ENCODE peak calls at places on chromosomes 13 and 19, in seven cellular contexts. One of them, this sample, is unnamed.

GRCh38 chr13:30851697-30852096 is 54.4 kb upstream of the MEDAG start:
- DNase-seq in SK-N-SH: no peak
- DNase-seq in transverse colon: no peak
- DNase-seq in spleen: no peak
- DNase-seq in fibroblast of lung: no peak
- DNase-seq in stomach: no peak
- DNase-seq in left ventricle myocardium inferior: no peak
- DNase-seq in this sample: no peak

GRCh38 chr19:48794291-48794690 is 16.5 kb downstream of the BCAT2 start:
- DNase-seq in SK-N-SH: no peak
- DNase-seq in transverse colon: no peak
- DNase-seq in spleen: no peak
- DNase-seq in fibroblast of lung: no peak
- DNase-seq in stomach: no peak
- DNase-seq in left ventricle myocardium inferior: no peak
- DNase-seq in this sample: no peak

GRCh38 chr19:2187164-2187563 is 23.4 kb downstream of the DOT1L start:
- DNase-seq in SK-N-SH: no peak
- DNase-seq in transverse colon: no peak
- DNase-seq in spleen: no peak
- DNase-seq in fibroblast of lung: no peak
- DNase-seq in stomach: no peak
- DNase-seq in left ventricle myocardium inferior: no peak
- DNase-seq in this sample: no peak

GRCh38 chr19:330503-330902 is 14.1 kb downstream of the MIER2 start:
- DNase-seq in SK-N-SH: no peak
- DNase-seq in transverse colon: no peak
- DNase-seq in spleen: no peak
- DNase-seq in fibroblast of lung: no peak
- DNase-seq in stomach: no peak
- DNase-seq in left ventricle myocardium inferior: no peak
- DNase-seq in this sample: no peak

GRCh38 chr13:46686171-46686570 is 110.8 kb downstream of the ESD start:
- DNase-seq in SK-N-SH: no peak
- DNase-seq in transverse colon: no peak
- DNase-seq in spleen: no peak
- DNase-seq in fibroblast of lung: no peak
- DNase-seq in stomach: no peak
- DNase-seq in left ventricle myocardium inferior: no peak
- DNase-seq in this sample: no peak

GRCh38 chr19:16470541-16470910 is 1.2 kb downstream of the EPS15L1 start:
- DNase-seq in SK-N-SH: no peak
- DNase-seq in transverse colon: no peak
- DNase-seq in spleen: no peak
- DNase-seq in fibroblast of lung: peak; percentile 24
- DNase-seq in stomach: no peak
- DNase-seq in left ventricle myocardium inferior: no peak
- DNase-seq in this sample: no peak

GRCh38 chr19:49807174-49807830 is 5.8 kb downstream of the FUZ start:
- DNase-seq in SK-N-SH: no peak
- DNase-seq in transverse colon: no peak
- DNase-seq in spleen: no peak
- DNase-seq in fibroblast of lung: no peak
- DNase-seq in stomach: no peak
- DNase-seq in left ventricle myocardium inferior: no peak
- DNase-seq in this sample: no peak

GRCh38 chr13:108349269-108349668 is 79.8 kb downstream of the TNFSF13B start:
- DNase-seq in SK-N-SH: no peak
- DNase-seq in transverse colon: no peak
- DNase-seq in spleen: no peak
- DNase-seq in fibroblast of lung: no peak
- DNase-seq in stomach: no peak
- DNase-seq in left ventricle myocardium inferior: no peak
- DNase-seq in this sample: no peak

GRCh38 chr19:45814851-45815481 is at the start of gene RSPH6A:
- DNase-seq in SK-N-SH: no peak
- DNase-seq in transverse colon: no peak
- DNase-seq in spleen: no peak
- DNase-seq in fibroblast of lung: no peak
- DNase-seq in stomach: no peak
- DNase-seq in left ventricle myocardium inferior: no peak
- DNase-seq in this sample: no peak

GRCh38 chr13:79724348-79725103 is 243.6 kb downstream of the NDFIP2 start:
- DNase-seq in SK-N-SH: no peak
- DNase-seq in transverse colon: peak; percentile 32
- DNase-seq in spleen: no peak
- DNase-seq in fibroblast of lung: peak; percentile 62
- DNase-seq in stomach: no peak
- DNase-seq in left ventricle myocardium inferior: no peak
- DNase-seq in this sample: no peak

GRCh38 chr19:12834976-12835757 is 788 bp upstream of the RTBDN start:
- DNase-seq in SK-N-SH: peak; percentile 85
- DNase-seq in transverse colon: peak; percentile 35
- DNase-seq in spleen: no peak
- DNase-seq in fibroblast of lung: no peak
- DNase-seq in stomach: peak; percentile 40
- DNase-seq in left ventricle myocardium inferior: no peak
- DNase-seq in this sample: no peak

GRCh38 chr19:2767688-2768087 is 15.4 kb downstream of the SGTA start:
- DNase-seq in SK-N-SH: no peak
- DNase-seq in transverse colon: no peak
- DNase-seq in spleen: peak; percentile 53
- DNase-seq in fibroblast of lung: no peak
- DNase-seq in stomach: no peak
- DNase-seq in left ventricle myocardium inferior: no peak
- DNase-seq in this sample: no peak

GRCh38 chr19:32998722-32999121 is 26.7 kb downstream of the FAAP24 start:
- DNase-seq in SK-N-SH: no peak
- DNase-seq in transverse colon: no peak
- DNase-seq in spleen: no peak
- DNase-seq in fibroblast of lung: no peak
- DNase-seq in stomach: no peak
- DNase-seq in left ventricle myocardium inferior: no peak
- DNase-seq in this sample: no peak

GRCh38 chr13:51355217-51355616 is 15.7 kb downstream of the SERPINE3 start:
- DNase-seq in SK-N-SH: no peak
- DNase-seq in transverse colon: no peak
- DNase-seq in spleen: no peak
- DNase-seq in fibroblast of lung: no peak
- DNase-seq in stomach: no peak
- DNase-seq in left ventricle myocardium inferior: no peak
- DNase-seq in this sample: no peak

GRCh38 chr19:14689598-14690503 is at the start of gene ZNF333:
- DNase-seq in SK-N-SH: peak; percentile 99
- DNase-seq in transverse colon: peak; percentile 99
- DNase-seq in spleen: peak; percentile 99
- DNase-seq in fibroblast of lung: peak; percentile 82
- DNase-seq in stomach: peak; percentile 98
- DNase-seq in left ventricle myocardium inferior: peak; percentile 98
- DNase-seq in this sample: peak; percentile 73

GRCh38 chr13:80010286-80010831 is 330.6 kb downstream of the SPRY2 start:
- DNase-seq in SK-N-SH: no peak
- DNase-seq in transverse colon: no peak
- DNase-seq in spleen: no peak
- DNase-seq in fibroblast of lung: no peak
- DNase-seq in stomach: no peak
- DNase-seq in left ventricle myocardium inferior: no peak
- DNase-seq in this sample: no peak

GRCh38 chr13:67353891-67354459 is 123.8 kb upstream of the PCDH9 start:
- DNase-seq in SK-N-SH: no peak
- DNase-seq in transverse colon: no peak
- DNase-seq in spleen: no peak
- DNase-seq in fibroblast of lung: peak; percentile 34
- DNase-seq in stomach: no peak
- DNase-seq in left ventricle myocardium inferior: no peak
- DNase-seq in this sample: no peak

GRCh38 chr19:1490311-1491113 is at the start of gene PCSK4:
- DNase-seq in SK-N-SH: peak; percentile 97
- DNase-seq in transverse colon: peak; percentile 100
- DNase-seq in spleen: peak; percentile 96
- DNase-seq in fibroblast of lung: peak; percentile 96
- DNase-seq in stomach: peak; percentile 99
- DNase-seq in left ventricle myocardium inferior: peak; percentile 99
- DNase-seq in this sample: peak; percentile 96

GRCh38 chr19:44447864-44448674 is at the start of gene ZNF229:
- DNase-seq in SK-N-SH: peak; percentile 87
- DNase-seq in transverse colon: peak; percentile 72
- DNase-seq in spleen: peak; percentile 91
- DNase-seq in fibroblast of lung: peak; percentile 98
- DNase-seq in stomach: peak; percentile 86
- DNase-seq in left ventricle myocardium inferior: peak; percentile 88
- DNase-seq in this sample: peak; percentile 80

GRCh38 chr13:93769607-93770006 is 543.0 kb downstream of the GPC6 start:
- DNase-seq in SK-N-SH: no peak
- DNase-seq in transverse colon: no peak
- DNase-seq in spleen: no peak
- DNase-seq in fibroblast of lung: no peak
- DNase-seq in stomach: no peak
- DNase-seq in left ventricle myocardium inferior: no peak
- DNase-seq in this sample: no peak

GRCh38 chr19:54905411-54905810 is 537 bp upstream of the NCR1 start:
- DNase-seq in SK-N-SH: no peak
- DNase-seq in transverse colon: no peak
- DNase-seq in spleen: no peak
- DNase-seq in fibroblast of lung: no peak
- DNase-seq in stomach: no peak
- DNase-seq in left ventricle myocardium inferior: no peak
- DNase-seq in this sample: no peak

DNA sequence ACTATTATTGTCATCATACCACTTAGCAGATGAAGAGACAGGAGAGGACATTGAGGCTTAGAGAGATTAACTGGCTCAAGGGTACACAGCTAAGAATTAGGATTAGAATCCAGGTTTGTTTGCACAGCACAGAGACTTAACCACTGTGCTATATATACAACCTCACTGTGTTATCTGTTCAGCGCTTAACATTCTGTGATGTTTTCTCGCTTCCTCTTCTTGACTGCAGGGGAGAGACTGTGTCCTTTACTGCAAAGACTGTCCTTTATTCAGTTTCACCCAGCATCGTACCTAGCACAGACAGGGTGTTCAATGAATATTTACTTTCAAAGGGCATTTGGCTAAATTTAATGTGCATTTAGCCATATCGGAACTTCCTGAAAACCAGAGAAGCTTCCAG is 54.9 kb upstream of the PCDH8 start:
- DNase-seq in SK-N-SH: no peak
- DNase-seq in transverse colon: no peak
- DNase-seq in spleen: no peak
- DNase-seq in fibroblast of lung: no peak
- DNase-seq in stomach: no peak
- DNase-seq in left ventricle myocardium inferior: no peak
- DNase-seq in this sample: no peak
- H3K9me3 ChIP-seq in SK-N-SH: no peaks in the 10 kb centered on the region
- H3K9me3 ChIP-seq in transverse colon: no peaks in the 10 kb centered on the region
- H3K9me3 ChIP-seq in spleen: no peaks in the 10 kb centered on the region
- H3K9me3 ChIP-seq in fibroblast of lung: no peaks in the 10 kb centered on the region
- H3K9me3 ChIP-seq in stomach: no peaks in the 10 kb centered on the region
- H3K9me3 ChIP-seq in left ventricle myocardium inferior: no peaks in the 10 kb centered on the region
- H3K9me3 ChIP-seq in this sample: no peaks in the 10 kb centered on the region

DNA sequence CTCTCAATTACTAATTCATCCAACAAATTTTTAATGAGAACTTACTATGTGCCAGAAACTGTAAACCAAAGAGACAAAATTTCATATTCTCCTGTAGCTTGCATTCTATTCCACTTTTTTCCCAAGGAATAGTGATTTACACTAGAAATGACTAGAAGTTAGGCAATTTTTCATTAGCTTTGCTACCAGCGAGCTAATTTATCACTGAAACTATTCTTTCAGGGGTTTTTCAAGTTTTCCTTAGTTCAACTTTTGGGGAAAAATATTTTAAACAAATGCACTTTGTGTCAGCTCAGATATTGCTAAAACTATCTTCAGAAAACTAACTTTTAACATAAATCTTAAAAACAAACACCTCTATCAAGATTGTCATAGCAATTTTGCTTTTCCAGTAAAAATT is 5.4 kb downstream of the TNFRSF19 start:
- DNase-seq in SK-N-SH: no peak
- DNase-seq in transverse colon: no peak
- DNase-seq in spleen: no peak
- DNase-seq in fibroblast of lung: no peak
- DNase-seq in stomach: no peak
- DNase-seq in left ventricle myocardium inferior: no peak
- DNase-seq in this sample: no peak
- H3K9me3 ChIP-seq in SK-N-SH: no peaks in the 10 kb centered on the region
- H3K9me3 ChIP-seq in transverse colon: no peaks in the 10 kb centered on the region
- H3K9me3 ChIP-seq in spleen: no peaks in the 10 kb centered on the region
- H3K9me3 ChIP-seq in fibroblast of lung: no peaks in the 10 kb centered on the region
- H3K9me3 ChIP-seq in stomach: no peaks in the 10 kb centered on the region
- H3K9me3 ChIP-seq in left ventricle myocardium inferior: no peaks in the 10 kb centered on the region
- H3K9me3 ChIP-seq in this sample: no peaks in the 10 kb centered on the region

GRCh38 chr19:28422791-28423650 is 789.9 kb downstream of the UQCRFS1 start:
- DNase-seq in SK-N-SH: no peak
- DNase-seq in transverse colon: no peak
- DNase-seq in spleen: no peak
- DNase-seq in fibroblast of lung: no peak
- DNase-seq in stomach: no peak
- DNase-seq in left ventricle myocardium inferior: no peak
- DNase-seq in this sample: no peak

GRCh38 chr19:28416245-28416644 is 796.7 kb downstream of the UQCRFS1 start:
- DNase-seq in SK-N-SH: no peak
- DNase-seq in transverse colon: no peak
- DNase-seq in spleen: no peak
- DNase-seq in fibroblast of lung: no peak
- DNase-seq in stomach: no peak
- DNase-seq in left ventricle myocardium inferior: no peak
- DNase-seq in this sample: no peak

GRCh38 chr19:28420731-28421550 is 792.0 kb downstream of the UQCRFS1 start:
- DNase-seq in SK-N-SH: no peak
- DNase-seq in transverse colon: no peak
- DNase-seq in spleen: no peak
- DNase-seq in fibroblast of lung: peak; percentile 73
- DNase-seq in stomach: no peak
- DNase-seq in left ventricle myocardium inferior: no peak
- DNase-seq in this sample: no peak

GRCh38 chr19:28422046-28422445 is 790.9 kb downstream of the UQCRFS1 start:
- DNase-seq in SK-N-SH: no peak
- DNase-seq in transverse colon: no peak
- DNase-seq in spleen: no peak
- DNase-seq in fibroblast of lung: no peak
- DNase-seq in stomach: no peak
- DNase-seq in left ventricle myocardium inferior: no peak
- DNase-seq in this sample: no peak

DNA sequence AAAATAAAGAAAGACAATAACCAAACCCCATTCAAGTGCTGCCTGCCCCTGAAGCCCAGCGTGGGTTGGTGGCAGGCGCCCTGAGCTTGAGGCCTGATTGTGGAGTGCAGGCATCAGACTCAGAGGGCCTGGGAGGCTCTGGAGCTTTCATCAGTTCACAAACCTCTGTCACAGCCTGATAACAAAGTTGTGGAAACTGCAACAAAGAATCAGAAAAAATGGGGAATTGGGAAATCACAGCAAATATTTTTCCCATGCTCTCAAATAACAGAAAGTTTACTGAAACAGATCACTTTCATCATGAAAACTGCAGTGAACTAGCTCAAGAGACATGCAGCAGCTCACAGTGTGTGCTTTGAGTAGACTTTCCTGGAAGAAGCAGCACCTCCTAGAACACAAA is 793.6 kb downstream of the UQCRFS1 start:
- DNase-seq in SK-N-SH: no peak
- DNase-seq in transverse colon: no peak
- DNase-seq in spleen: no peak
- DNase-seq in fibroblast of lung: no peak
- DNase-seq in stomach: no peak
- DNase-seq in left ventricle myocardium inferior: no peak
- DNase-seq in this sample: no peak
- H3K9me3 ChIP-seq in SK-N-SH: no peaks in the 10 kb centered on the region
- H3K9me3 ChIP-seq in transverse colon: no peaks in the 10 kb centered on the region
- H3K9me3 ChIP-seq in spleen: no peaks in the 10 kb centered on the region
- H3K9me3 ChIP-seq in fibroblast of lung: no peaks in the 10 kb centered on the region
- H3K9me3 ChIP-seq in stomach: no peaks in the 10 kb centered on the region
- H3K9me3 ChIP-seq in left ventricle myocardium inferior: no peaks in the 10 kb centered on the region
- H3K9me3 ChIP-seq in this sample: no peaks in the 10 kb centered on the region

GRCh38 chr19:20662421-20663105 is 1.2 kb upstream of the ZNF626 start:
- DNase-seq in SK-N-SH: peak; percentile 3
- DNase-seq in transverse colon: no peak
- DNase-seq in spleen: no peak
- DNase-seq in fibroblast of lung: no peak
- DNase-seq in stomach: no peak
- DNase-seq in left ventricle myocardium inferior: no peak
- DNase-seq in this sample: no peak
- H3K9me3 ChIP-seq in SK-N-SH: no peaks in the 10 kb centered on the region
- H3K9me3 ChIP-seq in transverse colon: no peaks in the 10 kb centered on the region
- H3K9me3 ChIP-seq in spleen: peaks cover 7% of the 10 kb centered on the region
- H3K9me3 ChIP-seq in fibroblast of lung: no peaks in the 10 kb centered on the region
- H3K9me3 ChIP-seq in stomach: no peaks in the 10 kb centered on the region
- H3K9me3 ChIP-seq in left ventricle myocardium inferior: no peaks in the 10 kb centered on the region
- H3K9me3 ChIP-seq in this sample: no peaks in the 10 kb centered on the region

This sample was measured in SK-N-MC.